ENCODE peak calls at places on chromosome 4, in seven cellular contexts. One of them, this sample, is unnamed.

GRCh38 chr4:105633241-105633640 is 75.2 kb downstream of the INTS12 start:
- DNase-seq in iPS-NIHi11: no peak
- DNase-seq in M059J: peak; percentile 52
- DNase-seq in T-helper 2 cell: no peak
- DNase-seq in NCI-H2081: no peak
- DNase-seq in kidney epithelial cell: no peak
- DNase-seq in non-pigmented ciliary epithelial cell: no peak
- DNase-seq in this sample: no peak

GRCh38 chr4:26252349-26252748 is 68.5 kb upstream of the RBPJ start:
- DNase-seq in T-helper 2 cell: no peak
- DNase-seq in M059J: peak; percentile 82
- DNase-seq in NCI-H2081: no peak
- DNase-seq in iPS-NIHi11: no peak
- DNase-seq in kidney epithelial cell: peak; percentile 41
- DNase-seq in non-pigmented ciliary epithelial cell: no peak
- DNase-seq in this sample: no peak

GRCh38 chr4:113759696-113760093 is 1.8 kb downstream of the CAMK2D start:
- DNase-seq in non-pigmented ciliary epithelial cell: no peak
- DNase-seq in iPS-NIHi11: no peak
- DNase-seq in kidney epithelial cell: no peak
- DNase-seq in NCI-H2081: no peak
- DNase-seq in T-helper 2 cell: no peak
- DNase-seq in M059J: peak; percentile 11
- DNase-seq in this sample: no peak

GRCh38 chr4:180828455-180829018 is 1414.7 kb upstream of the TENM3 start:
- DNase-seq in T-helper 2 cell: no peak
- DNase-seq in M059J: peak; percentile 66
- DNase-seq in non-pigmented ciliary epithelial cell: peak; percentile 40
- DNase-seq in NCI-H2081: peak; percentile 69
- DNase-seq in kidney epithelial cell: peak; percentile 31
- DNase-seq in iPS-NIHi11: peak; percentile 21
- DNase-seq in this sample: no peak

GRCh38 chr4:6680372-6681034 is 13.2 kb upstream of the S100P start:
- DNase-seq in M059J: no peak
- DNase-seq in iPS-NIHi11: peak; percentile 84
- DNase-seq in T-helper 2 cell: no peak
- DNase-seq in NCI-H2081: no peak
- DNase-seq in kidney epithelial cell: no peak
- DNase-seq in non-pigmented ciliary epithelial cell: no peak
- DNase-seq in this sample: no peak

GRCh38 chr4:103050736-103051436 is 25.7 kb downstream of the SLC9B2 start:
- DNase-seq in iPS-NIHi11: no peak
- DNase-seq in M059J: no peak
- DNase-seq in NCI-H2081: no peak
- DNase-seq in non-pigmented ciliary epithelial cell: no peak
- DNase-seq in T-helper 2 cell: no peak
- DNase-seq in kidney epithelial cell: no peak
- DNase-seq in this sample: no peak

GRCh38 chr4:83083925-83084475 is 30.5 kb downstream of the PLAC8 start:
- DNase-seq in M059J: no peak
- DNase-seq in NCI-H2081: no peak
- DNase-seq in T-helper 2 cell: peak; percentile 48
- DNase-seq in iPS-NIHi11: no peak
- DNase-seq in kidney epithelial cell: no peak
- DNase-seq in non-pigmented ciliary epithelial cell: no peak
- DNase-seq in this sample: no peak

GRCh38 chr4:1416948-1417260 is 10.7 kb upstream of the NKX1-1 start:
- DNase-seq in non-pigmented ciliary epithelial cell: no peak
- DNase-seq in kidney epithelial cell: no peak
- DNase-seq in iPS-NIHi11: peak; percentile 2
- DNase-seq in M059J: no peak
- DNase-seq in NCI-H2081: no peak
- DNase-seq in T-helper 2 cell: no peak
- DNase-seq in this sample: peak; percentile 35

GRCh38 chr4:80091184-80091583 is 18.2 kb upstream of the ANTXR2 start:
- DNase-seq in NCI-H2081: no peak
- DNase-seq in kidney epithelial cell: no peak
- DNase-seq in T-helper 2 cell: no peak
- DNase-seq in M059J: no peak
- DNase-seq in iPS-NIHi11: no peak
- DNase-seq in non-pigmented ciliary epithelial cell: no peak
- DNase-seq in this sample: no peak

GRCh38 chr4:6689506-6689960 is 4.1 kb upstream of the S100P start:
- DNase-seq in T-helper 2 cell: no peak
- DNase-seq in iPS-NIHi11: no peak
- DNase-seq in non-pigmented ciliary epithelial cell: no peak
- DNase-seq in M059J: no peak
- DNase-seq in kidney epithelial cell: no peak
- DNase-seq in NCI-H2081: no peak
- DNase-seq in this sample: no peak

GRCh38 chr4:2259036-2259540 is 2.8 kb downstream of the MXD4 start:
- DNase-seq in M059J: no peak
- DNase-seq in T-helper 2 cell: peak; percentile 4
- DNase-seq in non-pigmented ciliary epithelial cell: no peak
- DNase-seq in kidney epithelial cell: no peak
- DNase-seq in iPS-NIHi11: no peak
- DNase-seq in NCI-H2081: no peak
- DNase-seq in this sample: peak; percentile 17

GRCh38 chr4:40525811-40526598 is 103.7 kb downstream of the RBM47 start:
- DNase-seq in kidney epithelial cell: peak; percentile 79
- DNase-seq in NCI-H2081: no peak
- DNase-seq in T-helper 2 cell: no peak
- DNase-seq in M059J: peak; percentile 93
- DNase-seq in non-pigmented ciliary epithelial cell: peak; percentile 63
- DNase-seq in iPS-NIHi11: no peak
- DNase-seq in this sample: no peak

GRCh38 chr4:175369087-175369486 is 443.0 kb downstream of the GPM6A start:
- DNase-seq in T-helper 2 cell: no peak
- DNase-seq in NCI-H2081: no peak
- DNase-seq in kidney epithelial cell: peak; percentile 9
- DNase-seq in M059J: peak; percentile 77
- DNase-seq in iPS-NIHi11: no peak
- DNase-seq in non-pigmented ciliary epithelial cell: peak; percentile 60
- DNase-seq in this sample: no peak

GRCh38 chr4:1621526-1621925 is 62.6 kb downstream of the FAM53A start:
- DNase-seq in kidney epithelial cell: no peak
- DNase-seq in NCI-H2081: no peak
- DNase-seq in M059J: no peak
- DNase-seq in iPS-NIHi11: no peak
- DNase-seq in non-pigmented ciliary epithelial cell: no peak
- DNase-seq in T-helper 2 cell: no peak
- DNase-seq in this sample: no peak

GRCh38 chr4:26826721-26827120 is 33.9 kb upstream of the STIM2 start:
- DNase-seq in iPS-NIHi11: no peak
- DNase-seq in M059J: no peak
- DNase-seq in NCI-H2081: no peak
- DNase-seq in T-helper 2 cell: no peak
- DNase-seq in kidney epithelial cell: no peak
- DNase-seq in non-pigmented ciliary epithelial cell: no peak
- DNase-seq in this sample: no peak

GRCh38 chr4:87679449-87680169 is 29.5 kb downstream of the DMP1 start:
- DNase-seq in T-helper 2 cell: no peak
- DNase-seq in non-pigmented ciliary epithelial cell: peak; percentile 36
- DNase-seq in M059J: peak; percentile 47
- DNase-seq in NCI-H2081: peak; percentile 27
- DNase-seq in iPS-NIHi11: peak; percentile 75
- DNase-seq in kidney epithelial cell: peak; percentile 19
- DNase-seq in this sample: peak; percentile 59

GRCh38 chr4:72390409-72390808 is 178.6 kb downstream of the ADAMTS3 start:
- DNase-seq in T-helper 2 cell: no peak
- DNase-seq in non-pigmented ciliary epithelial cell: no peak
- DNase-seq in iPS-NIHi11: no peak
- DNase-seq in NCI-H2081: no peak
- DNase-seq in M059J: no peak
- DNase-seq in kidney epithelial cell: no peak
- DNase-seq in this sample: no peak

This sample was measured in mesothelial cell of epicardium.